ENCODE peak calls at places on chromosomes 7 and 10, in ten cellular contexts. L, R, H, G, S, J, T, E, M and Y are unnamed samples.
A peak's percentile ranks its signal among the peaks of the same experiment; 100 is the strongest.

GRCh38 chr10:102611514-102612095 is 32.7 kb upstream of the TRIM8 start:
- DNase-seq in L (no peak), R (no peak), H (no peak), G (no peak), S (no peak), J (peak; percentile 74), T (no peak), E (no peak), M (no peak), Y (no peak)

GRCh38 chr7:40798612-40799011 is 663.8 kb downstream of the SUGCT start:
- DNase-seq in L (no peak), R (no peak), H (no peak), G (no peak), S (no peak), J (no peak), T (no peak), E (no peak), M (no peak), Y (no peak)

GRCh38 chr7:21028186-21028989 is 241.7 kb upstream of the SP8 start:
- DNase-seq in L (peak; percentile 0), R (no peak), H (no peak), G (no peak), S (no peak), J (peak; percentile 4), T (peak; percentile 87), E (no peak), M (no peak), Y (no peak)

GRCh38 chr7:20642171-20642570 is 26.7 kb downstream of the ABCB5 start:
- DNase-seq in L (peak; percentile 60), R (no peak), H (no peak), G (no peak), S (no peak), J (peak; percentile 1), T (no peak), E (no peak), M (no peak), Y (no peak)

GRCh38 chr7:130429019-130429418 is 11.8 kb downstream of the CEP41 start:
- DNase-seq in L (no peak), R (no peak), H (no peak), G (no peak), S (no peak), J (no peak), T (no peak), E (no peak), M (no peak), Y (no peak)

GRCh38 chr10:7592627-7593026 is 74.1 kb downstream of the ITIH5 start:
- DNase-seq in L (no peak), R (no peak), H (no peak), G (no peak), S (no peak), J (no peak), T (no peak), E (no peak), M (no peak), Y (no peak)

GRCh38 chr7:132177708-132178392 is 398.4 kb downstream of the PLXNA4 start:
- DNase-seq in L (no peak), R (no peak), H (no peak), G (no peak), S (no peak), J (peak; percentile 12), T (no peak), E (no peak), M (no peak), Y (no peak)

GRCh38 chr7:137957887-137958286 is 44.0 kb downstream of the CREB3L2 start:
- DNase-seq in L (peak; percentile 94), R (no peak), H (peak; percentile 74), G (no peak), S (no peak), J (no peak), T (no peak), E (no peak), M (no peak), Y (no peak)

GRCh38 chr7:112081778-112082177 is 124.4 kb downstream of the DOCK4 start:
- DNase-seq in L (no peak), R (no peak), H (no peak), G (no peak), S (no peak), J (no peak), T (no peak), E (no peak), M (no peak), Y (no peak)

GRCh38 chr7:131843862-131844261 is 287.4 kb upstream of the PODXL start:
- DNase-seq in L (peak; percentile 3), R (no peak), H (no peak), G (no peak), S (no peak), J (peak; percentile 32), T (no peak), E (no peak), M (no peak), Y (no peak)

GRCh38 chr10:129896231-129897150 is 67.6 kb downstream of the EBF3 start:
- DNase-seq in L (no peak), R (no peak), H (no peak), G (no peak), S (no peak), J (no peak), T (no peak), E (no peak), M (no peak), Y (no peak)

GRCh38 chr7:29879609-29880008 is 73.3 kb downstream of the WIPF3 start:
- DNase-seq in L (peak; percentile 77), R (no peak), H (peak; percentile 63), G (no peak), S (no peak), J (peak; percentile 44), T (no peak), E (no peak), M (no peak), Y (no peak)

GRCh38 chr7:139965942-139966628 is 96.7 kb downstream of the PARP12 start:
- DNase-seq in L (no peak), R (no peak), H (no peak), G (no peak), S (no peak), J (no peak), T (no peak), E (no peak), M (no peak), Y (no peak)

GRCh38 chr10:93225938-93226337 is 152.2 kb downstream of the CYP26A1 start:
- DNase-seq in L (no peak), R (no peak), H (no peak), G (no peak), S (no peak), J (no peak), T (no peak), E (no peak), M (no peak), Y (no peak)

GRCh38 chr10:131844546-131845084 is 56.2 kb upstream of the PPP2R2D start:
- DNase-seq in L (no peak), R (no peak), H (peak; percentile 7), G (no peak), S (no peak), J (no peak), T (no peak), E (no peak), M (no peak), Y (no peak)

GRCh38 chr7:131164025-131164899 is 163.4 kb upstream of the MKLN1 start:
- DNase-seq in L (peak; percentile 86), R (no peak), H (no peak), G (no peak), S (no peak), J (peak; percentile 95), T (no peak), E (no peak), M (no peak), Y (no peak)

GRCh38 chr7:133512560-133512959 is 259.7 kb downstream of the EXOC4 start:
- DNase-seq in L (peak; percentile 61), R (no peak), H (no peak), G (no peak), S (no peak), J (peak; percentile 93), T (no peak), E (no peak), M (no peak), Y (no peak)

GRCh38 chr10:45040921-45041320 is 40.2 kb downstream of the ZNF22 start:
- DNase-seq in L (no peak), R (no peak), H (no peak), G (no peak), S (no peak), J (no peak), T (no peak), E (no peak), M (no peak), Y (no peak)

GRCh38 chr7:94949532-94949931 is 42.1 kb downstream of the PPP1R9A start:
- DNase-seq in L (no peak), R (no peak), H (no peak), G (no peak), S (no peak), J (peak; percentile 14), T (no peak), E (no peak), M (no peak), Y (no peak)

GRCh38 chr10:116071453-116072148 is 201.4 kb downstream of the GFRA1 start:
- DNase-seq in L (no peak), R (no peak), H (no peak), G (no peak), S (no peak), J (no peak), T (no peak), E (no peak), M (no peak), Y (no peak)

GRCh38 chr10:53786236-53786635 is 1013.7 kb upstream of the MBL2 start:
- DNase-seq in L (no peak), R (no peak), H (no peak), G (no peak), S (no peak), J (peak; percentile 7), T (no peak), E (no peak), M (no peak), Y (no peak)

GRCh38 chr7:29977926-29978652 is 11.5 kb downstream of the SCRN1 start:
- DNase-seq in L (no peak), R (no peak), H (no peak), G (peak; percentile 8), S (no peak), J (no peak), T (no peak), E (no peak), M (no peak), Y (no peak)

GRCh38 chr7:6486438-6487183 is 38.9 kb upstream of the DAGLB start:
- DNase-seq in L (no peak), R (no peak), H (no peak), G (no peak), S (no peak), J (no peak), T (no peak), E (no peak), M (no peak), Y (no peak)

GRCh38 chr10:117496616-117497028 is 45.9 kb upstream of the EMX2 start:
- DNase-seq in L (peak; percentile 70), R (peak; percentile 76), H (peak; percentile 76), G (peak; percentile 74), S (peak; percentile 52), J (peak; percentile 83), T (peak; percentile 73), E (peak; percentile 65), M (peak; percentile 51), Y (peak; percentile 86)

GRCh38 chr10:11870461-11870780 is 47.3 kb downstream of the PROSER2 start:
- DNase-seq in L (no peak), R (no peak), H (no peak), G (no peak), S (no peak), J (no peak), T (no peak), E (no peak), M (no peak), Y (no peak)

GRCh38 chr10:52197098-52197497 is 117.0 kb upstream of the DKK1 start:
- DNase-seq in L (no peak), R (no peak), H (no peak), G (no peak), S (no peak), J (no peak), T (no peak), E (no peak), M (no peak), Y (no peak)

GRCh38 chr7:15015545-15016314 is 113.2 kb upstream of the DGKB start:
- DNase-seq in L (peak; percentile 38), R (peak; percentile 27), H (no peak), G (peak; percentile 4), S (no peak), J (peak; percentile 67), T (peak; percentile 87), E (peak; percentile 9), M (peak; percentile 11), Y (no peak)